ENCODE peak calls at places on chromosomes 12 and 14, in five cellular contexts. L is CD8-positive, alpha-beta memory T cell; Q is uterus; J is hepatocyte; I is sigmoid colon. G is an unnamed sample.
A peak's percentile ranks its signal among the peaks of the same experiment; 100 is the strongest.

GRCh38 chr12:13181375-13182070 is 15.0 kb upstream of the EMP1 start:
- DNase-seq in J (no peak), Q (no peak), I (no peak), L (no peak), G (no peak)

GRCh38 chr14:91127411-91127810 is 13.5 kb downstream of the DGLUCY start:
- DNase-seq in I (no peak), Q (no peak), J (peak; percentile 62), L (no peak), G (peak; percentile 87)

GRCh38 chr14:106530031-106530422 is 1003.6 kb downstream of the TMEM121 start:
- DNase-seq in Q (no peak), J (no peak), L (no peak), I (no peak), G (no peak)

GRCh38 chr14:57212919-57213318 is 55.8 kb downstream of the EXOC5 start:
- DNase-seq in Q (no peak), I (no peak), L (no peak), J (no peak), G (no peak)

GRCh38 chr12:59119676-59120075 is 199.4 kb upstream of the LRIG3 start:
- DNase-seq in J (no peak), Q (no peak), I (no peak), L (no peak), G (no peak)

GRCh38 chr14:104187121-104187889 is 48.9 kb downstream of the KIF26A start:
- DNase-seq in L (no peak), J (no peak), I (no peak), Q (no peak), G (no peak)

GRCh38 chr12:102197789-102198188 is at the start of gene PMCH:
- DNase-seq in Q (no peak), I (no peak), J (no peak), L (no peak), G (no peak)

GRCh38 chr12:14663002-14663401 is 33.4 kb downstream of the GUCY2C start:
- DNase-seq in J (no peak), L (no peak), I (no peak), Q (no peak), G (no peak)

GRCh38 chr14:91119556-91120311 is 5.9 kb downstream of the DGLUCY start:
- DNase-seq in L (no peak), Q (no peak), I (no peak), J (no peak), G (peak; percentile 78)

GRCh38 chr12:113244015-113244983 is 23.0 kb downstream of the TPCN1 start:
- DNase-seq in J (no peak), Q (peak; percentile 63), L (no peak), I (peak; percentile 90), G (no peak)
- H3K4me1 ChIP-seq in J (peaks cover 70% of the 10 kb centered on the region), Q (peaks cover 13% of the 10 kb centered on the region), L (no peaks in the 10 kb centered on the region), I (peaks cover 6% of the 10 kb centered on the region), G (peaks cover 79% of the 10 kb centered on the region)

GRCh38 chr12:1848146-1848545 is 27.8 kb downstream of the LRTM2 start:
- DNase-seq in J (no peak), I (peak; percentile 26), L (no peak), Q (no peak), G (no peak)
- H3K27me3 ChIP-seq in J (no peaks in the 10 kb centered on the region), I (no peaks in the 10 kb centered on the region), L (no peaks in the 10 kb centered on the region), Q (no peaks in the 10 kb centered on the region), G (peaks cover 96% of the 10 kb centered on the region)

GRCh38 chr12:9944404-9944803 is 12.2 kb upstream of the CLEC2A start:
- DNase-seq in Q (no peak), L (no peak), J (no peak), I (no peak), G (no peak)

GRCh38 chr12:9936597-9936996 is 4.4 kb upstream of the CLEC2A start:
- DNase-seq in I (no peak), Q (no peak), J (no peak), L (no peak), G (no peak)

GRCh38 chr12:9941838-9942237 is 9.7 kb upstream of the CLEC2A start:
- DNase-seq in I (no peak), Q (no peak), J (no peak), L (no peak), G (no peak)

GRCh38 chr12:9943244-9943643 is 11.1 kb upstream of the CLEC2A start:
- DNase-seq in L (no peak), J (no peak), I (no peak), Q (no peak), G (no peak)

DNA sequence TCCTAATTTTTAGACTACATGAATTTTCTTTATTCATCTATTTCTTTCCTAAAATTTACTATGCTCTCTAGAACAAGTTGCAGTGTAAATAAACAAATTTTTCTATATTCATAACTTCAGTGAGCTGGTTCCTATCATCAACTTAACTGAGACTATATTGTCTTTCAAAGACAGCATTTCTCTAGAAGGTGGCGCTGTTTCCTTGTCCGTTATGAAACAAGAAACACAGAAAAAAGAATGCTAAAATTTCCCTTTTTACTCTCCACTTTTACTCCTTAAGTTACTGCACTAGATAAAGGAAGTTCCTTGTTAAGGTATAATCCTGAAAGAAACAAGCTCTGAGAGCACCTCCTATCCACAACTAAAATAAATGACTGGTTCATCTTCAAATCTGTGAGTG is 8.2 kb upstream of the CLEC2A start:
- DNase-seq in Q (no peak), I (no peak), L (no peak), J (peak; percentile 15), G (no peak)
- H3K4me1 ChIP-seq in Q (no peaks in the 10 kb centered on the region), I (no peaks in the 10 kb centered on the region), L (peaks cover 4% of the 10 kb centered on the region), J (no peaks in the 10 kb centered on the region), G (no peaks in the 10 kb centered on the region)

GRCh38 chr12:89353188-89353822 is 1.0 kb upstream of the DUSP6 start:
- DNase-seq in I (peak; percentile 86), Q (peak; percentile 52), L (peak; percentile 36), J (peak; percentile 91), G (peak; percentile 75)

GRCh38 chr12:89352492-89353187 is at the start of gene DUSP6:
- DNase-seq in Q (peak; percentile 89), L (peak; percentile 85), J (peak; percentile 94), I (peak; percentile 97), G (peak; percentile 93)

GRCh38 chr12:89355243-89356068 is 3.2 kb upstream of the DUSP6 start:
- DNase-seq in J (no peak), Q (no peak), I (no peak), L (no peak), G (no peak)

GRCh38 chr12:89354630-89354931 is 2.3 kb upstream of the DUSP6 start:
- DNase-seq in J (no peak), I (no peak), L (no peak), Q (no peak), G (no peak)

GRCh38 chr12:89353823-89354629 is 1.7 kb upstream of the DUSP6 start:
- DNase-seq in L (peak; percentile 68), I (peak; percentile 87), J (peak; percentile 84), Q (peak; percentile 65), G (peak; percentile 81)
- H3K27me3 ChIP-seq in L (no peaks in the 10 kb centered on the region), I (no peaks in the 10 kb centered on the region), J (no peaks in the 10 kb centered on the region), Q (no peaks in the 10 kb centered on the region), G (no peaks in the 10 kb centered on the region)

GRCh38 chr12:123075591-123076171 is 75.2 kb downstream of the PITPNM2 start:
- DNase-seq in Q (peak; percentile 56), I (no peak), L (peak; percentile 77), J (peak; percentile 70), G (peak; percentile 81)

GRCh38 chr12:123075092-123075491 is 75.8 kb downstream of the PITPNM2 start:
- DNase-seq in Q (no peak), L (no peak), I (no peak), J (no peak), G (no peak)

GRCh38 chr12:123076604-123077297 is 74.1 kb downstream of the PITPNM2 start:
- DNase-seq in J (no peak), I (no peak), L (peak; percentile 40), Q (no peak), G (no peak)

GRCh38 chr12:123071401-123072304 is 79.2 kb downstream of the PITPNM2 start:
- DNase-seq in L (no peak), Q (no peak), I (peak; percentile 89), J (no peak), G (no peak)

DNA sequence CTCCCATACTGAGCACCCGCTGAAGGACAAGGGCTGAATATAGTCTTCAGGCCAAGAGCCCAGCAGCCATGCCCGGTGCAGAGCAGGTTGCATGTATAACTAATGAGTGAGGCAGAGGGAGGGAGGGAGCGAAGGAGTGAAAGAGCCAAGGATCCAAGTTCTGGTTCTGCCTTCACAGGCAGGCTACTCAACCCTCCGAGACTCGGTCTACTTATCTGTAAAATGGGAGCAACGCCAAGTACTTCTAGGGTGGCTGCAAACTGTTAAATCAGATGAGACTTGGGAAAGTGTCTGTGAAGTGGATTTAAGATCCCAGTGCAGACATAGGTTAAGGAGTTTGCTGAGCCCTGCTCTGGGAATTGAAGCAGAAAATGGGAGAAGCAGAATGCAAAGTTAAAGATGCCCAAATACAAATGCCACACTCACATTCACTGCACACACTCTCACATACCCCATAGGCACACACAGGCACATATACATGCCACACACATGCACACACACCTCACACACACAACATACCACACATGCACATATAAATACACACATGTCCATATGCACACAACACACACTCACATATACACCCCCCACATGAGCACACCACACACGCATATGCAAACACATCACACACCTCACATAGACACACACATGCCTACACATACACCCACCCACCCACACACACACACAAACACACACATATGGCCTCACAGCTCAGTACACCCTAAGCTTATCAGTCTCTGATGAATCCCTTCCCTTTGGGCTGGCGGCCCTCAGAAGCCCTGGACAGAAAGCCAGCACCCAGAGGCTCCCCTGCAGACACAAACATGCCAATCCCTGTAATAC is 76.7 kb downstream of the PITPNM2 start:
- DNase-seq in I (no peak), J (no peak), Q (no peak), L (no peak), G (no peak)
- H3K4me1 ChIP-seq in I (no peaks in the 10 kb centered on the region), J (peaks cover 23% of the 10 kb centered on the region), Q (no peaks in the 10 kb centered on the region), L (peaks cover 62% of the 10 kb centered on the region), G (peaks cover 51% of the 10 kb centered on the region)

DNA sequence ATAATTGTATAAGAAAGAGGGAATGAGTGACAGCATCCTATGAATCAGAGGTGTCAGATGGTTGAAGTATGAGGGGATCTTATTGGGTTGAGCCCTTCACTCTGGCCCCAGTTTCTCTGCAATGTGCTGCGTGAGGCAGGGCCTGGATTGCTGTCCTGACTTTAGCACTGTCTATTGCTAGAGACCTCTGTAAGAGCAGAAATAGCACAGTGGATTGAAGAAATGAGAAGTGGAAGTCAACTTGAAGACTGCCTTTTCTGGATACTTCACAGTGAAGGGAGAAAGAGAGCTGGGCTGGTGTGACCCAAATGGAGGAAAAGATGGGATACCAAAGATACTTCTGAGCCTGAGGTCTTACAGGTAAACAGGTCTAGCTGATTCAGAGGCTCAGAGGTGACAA is 5.8 kb downstream of the ASCL4 start:
- DNase-seq in J (no peak), I (no peak), L (no peak), Q (no peak), G (no peak)
- H3K27me3 ChIP-seq in J (peaks cover 38% of the 10 kb centered on the region), I (peaks cover 5% of the 10 kb centered on the region), L (peaks cover 11% of the 10 kb centered on the region), Q (no peaks in the 10 kb centered on the region), G (peaks cover 84% of the 10 kb centered on the region)

DNA sequence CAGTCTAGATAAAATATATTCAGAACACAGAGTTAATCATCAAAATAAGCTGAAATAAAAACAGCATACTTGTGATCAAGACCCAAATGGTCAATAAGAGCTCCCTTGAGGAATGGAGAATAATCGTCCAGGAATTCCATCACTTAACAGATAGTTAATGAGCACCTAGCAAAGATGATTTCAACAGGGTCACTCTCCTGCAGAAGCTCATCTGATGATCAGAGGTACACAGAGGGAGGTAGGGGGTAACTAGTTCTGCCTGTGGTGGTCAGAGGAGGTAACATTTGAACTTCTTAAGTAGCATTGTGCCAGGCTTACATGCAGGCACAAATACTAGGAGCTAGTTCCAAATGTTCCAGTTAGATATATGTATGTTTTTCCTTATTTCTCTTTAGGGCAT is 9.5 kb downstream of the MED13L start:
- DNase-seq in Q (no peak), J (no peak), L (no peak), I (no peak), G (no peak)
- H3K4me1 ChIP-seq in Q (peaks cover 11% of the 10 kb centered on the region), J (peaks cover 46% of the 10 kb centered on the region), L (peaks cover 58% of the 10 kb centered on the region), I (no peaks in the 10 kb centered on the region), G (peaks cover 35% of the 10 kb centered on the region)

GRCh38 chr12:54005531-54005852 is 3.3 kb upstream of the HOXC8 start:
- DNase-seq in I (no peak), L (no peak), Q (no peak), J (no peak), G (no peak)
- H3K27me3 ChIP-seq in I (peaks cover 99% of the 10 kb centered on the region), L (peaks cover 85% of the 10 kb centered on the region), Q (peaks cover 12% of the 10 kb centered on the region), J (peaks cover 93% of the 10 kb centered on the region), G (no peaks in the 10 kb centered on the region)